ENCODE peak calls at places on chromosomes 5 and 9, in seven cellular contexts. O is myocyte, Y is NCI-H2171 treated with DMSO at 0.1 percent for 48 hours, C is lung microvascular endothelial cell, X is activated T-cell treated with anti-CD3 and anti-CD28 coated beads for 24 hours, A is suprapubic skin, T is NCI-H1436 treated with DMSO at 0.1 percent for 48 hours. F is an unnamed sample.

GRCh38 chr5:174229640-174230350 is 184.3 kb downstream of the NSG2 start:
- DNase-seq in O (no peak), Y (no peak), C (peak; percentile 6), X (no peak), A (no peak), T (no peak), F (no peak)

GRCh38 chr5:129474544-129474943 is 14.4 kb downstream of the ADAMTS19 start:
- DNase-seq in O (no peak), Y (no peak), C (no peak), X (no peak), A (no peak), T (no peak), F (no peak)

GRCh38 chr5:54362992-54363630 is 52.7 kb upstream of the ARL15 start:
- DNase-seq in O (no peak), Y (no peak), C (no peak), X (no peak), A (no peak), T (no peak), F (no peak)

GRCh38 chr5:55621218-55621617 is 86.5 kb upstream of the PLPP1 start:
- DNase-seq in O (no peak), Y (no peak), C (no peak), X (no peak), A (no peak), T (no peak), F (no peak)

GRCh38 chr5:17123010-17123409 is 94.4 kb upstream of the BASP1 start:
- DNase-seq in O (no peak), Y (no peak), C (no peak), X (no peak), A (no peak), T (no peak), F (no peak)

GRCh38 chr5:149170292-149170691 is 29.0 kb downstream of the ABLIM3 start:
- DNase-seq in O (peak; percentile 67), Y (peak; percentile 95), C (peak; percentile 55), X (no peak), A (no peak), T (no peak), F (no peak)

GRCh38 chr9:113621309-113621791 is 157.8 kb downstream of the RGS3 start:
- DNase-seq in O (peak; percentile 85), Y (no peak), C (no peak), X (no peak), A (peak; percentile 88), T (no peak), F (peak; percentile 45)

GRCh38 chr9:35042081-35042604 is 30.3 kb downstream of the VCP start:
- DNase-seq in O (peak; percentile 70), Y (no peak), C (no peak), X (no peak), A (no peak), T (no peak), F (no peak)

GRCh38 chr5:111676496-111676895 is 80.5 kb downstream of the NREP start:
- DNase-seq in O (no peak), Y (no peak), C (no peak), X (no peak), A (no peak), T (no peak), F (no peak)

GRCh38 chr5:147857302-147858129 is 21.0 kb upstream of the SCGB3A2 start:
- DNase-seq in O (peak; percentile 68), Y (peak; percentile 6), C (peak; percentile 76), X (peak; percentile 18), A (no peak), T (no peak), F (peak; percentile 59)

GRCh38 chr5:69115526-69115925 is 21.7 kb downstream of the SLC30A5 start:
- DNase-seq in O (no peak), Y (no peak), C (no peak), X (no peak), A (no peak), T (no peak), F (no peak)

GRCh38 chr9:101727621-101728524 is 10.6 kb downstream of the GRIN3A start:
- DNase-seq in O (no peak), Y (peak; percentile 61), C (peak; percentile 44), X (peak; percentile 1), A (no peak), T (no peak), F (no peak)

GRCh38 chr5:20556364-20556763 is 568.4 kb upstream of the CDH18 start:
- DNase-seq in O (no peak), Y (no peak), C (no peak), X (no peak), A (no peak), T (no peak), F (no peak)

GRCh38 chr9:111161015-111161415 is 122.7 kb upstream of the LPAR1 start:
- DNase-seq in O (peak; percentile 74), Y (no peak), C (no peak), X (no peak), A (no peak), T (no peak), F (no peak)

GRCh38 chr5:43320846-43321245 is 7.6 kb upstream of the HMGCS1 start:
- DNase-seq in O (no peak), Y (no peak), C (no peak), X (no peak), A (no peak), T (no peak), F (no peak)

GRCh38 chr9:36154213-36154952 is 14.8 kb upstream of the CCIN start:
- DNase-seq in O (peak; percentile 47), Y (no peak), C (peak; percentile 95), X (no peak), A (no peak), T (no peak), F (no peak)

GRCh38 chr5:5522336-5522735 is 99.9 kb downstream of the ICE1 start:
- DNase-seq in O (no peak), Y (no peak), C (no peak), X (no peak), A (no peak), T (no peak), F (no peak)

GRCh38 chr9:135780626-135781025 is 78.6 kb downstream of the KCNT1 start:
- DNase-seq in O (no peak), Y (no peak), C (no peak), X (no peak), A (no peak), T (no peak), F (no peak)

GRCh38 chr5:80754900-80755299 is 100.1 kb upstream of the DHFR start:
- DNase-seq in O (peak; percentile 92), Y (peak; percentile 87), C (no peak), X (peak; percentile 39), A (no peak), T (peak; percentile 22), F (peak; percentile 69)

GRCh38 chr9:23683021-23683431 is 143.0 kb downstream of the ELAVL2 start:
- DNase-seq in O (peak; percentile 54), Y (no peak), C (no peak), X (no peak), A (no peak), T (no peak), F (no peak)

GRCh38 chr5:134091626-134092121 is 22.8 kb upstream of the TCF7 start:
- DNase-seq in O (no peak), Y (no peak), C (no peak), X (no peak), A (no peak), T (no peak), F (no peak)

GRCh38 chr5:112388739-112389138 is 30.3 kb downstream of the EPB41L4A start:
- DNase-seq in O (no peak), Y (no peak), C (no peak), X (no peak), A (no peak), T (no peak), F (no peak)

GRCh38 chr9:6708732-6709131 is 49.0 kb upstream of the KDM4C start:
- DNase-seq in O (peak; percentile 21), Y (no peak), C (no peak), X (no peak), A (no peak), T (no peak), F (no peak)

GRCh38 chr5:157068785-157069184 is 9.9 kb upstream of the HAVCR1 start:
- DNase-seq in O (no peak), Y (no peak), C (no peak), X (no peak), A (no peak), T (no peak), F (no peak)

GRCh38 chr5:24161559-24161958 is 483.2 kb downstream of the CDH10 start:
- DNase-seq in O (no peak), Y (no peak), C (no peak), X (no peak), A (no peak), T (no peak), F (no peak)

GRCh38 chr5:153711755-153712154 is 221.3 kb downstream of the GRIA1 start:
- DNase-seq in O (no peak), Y (no peak), C (no peak), X (no peak), A (no peak), T (no peak), F (no peak)

GRCh38 chr9:38687992-38688391 is 31.9 kb downstream of the FAM240B start:
- DNase-seq in O (no peak), Y (no peak), C (no peak), X (no peak), A (no peak), T (no peak), F (no peak)

GRCh38 chr9:136431782-136432350 is 7.8 kb downstream of the INPP5E start:
- DNase-seq in O (no peak), Y (no peak), C (no peak), X (no peak), A (peak; percentile 63), T (no peak), F (no peak)

GRCh38 chr9:135618866-135619598 is 20.3 kb downstream of the GLT6D1 start:
- DNase-seq in O (no peak), Y (no peak), C (no peak), X (no peak), A (no peak), T (no peak), F (no peak)

GRCh38 chr5:144187699-144188294 is 17.1 kb downstream of the KCTD16 start:
- DNase-seq in O (peak; percentile 87), Y (no peak), C (no peak), X (peak; percentile 52), A (no peak), T (no peak), F (peak; percentile 65)

GRCh38 chr5:167665841-167666375 is 625.5 kb upstream of the WWC1 start:
- DNase-seq in O (no peak), Y (peak; percentile 9), C (no peak), X (no peak), A (no peak), T (no peak), F (no peak)

GRCh38 chr5:86917117-86917579 is 299.4 kb downstream of the COX7C start:
- DNase-seq in O (peak; percentile 48), Y (no peak), C (peak; percentile 22), X (no peak), A (no peak), T (no peak), F (no peak)

GRCh38 chr9:132192728-132193127 is 30.9 kb downstream of the NTNG2 start:
- DNase-seq in O (no peak), Y (peak; percentile 62), C (peak; percentile 27), X (no peak), A (no peak), T (no peak), F (no peak)

F was measured in activated CD8-positive, alpha-beta memory T cell treated with anti-CD3 and anti-CD28 coated beads, Interleukin-2, amount 50 U/mL, for 48 hours.